ENCODE peak calls at places on chromosomes 11 and 22, in seven cellular contexts. V is HepG2, U is HCT116, C is K562, M is SK-N-SH, X is H1, I is GM12878. L is an unnamed sample.

GRCh38 chr11:10108901-10109665 is 184.9 kb downstream of the SBF2 start:
- DNase-seq in V (no peak), U (no peak), C (no peak), M (no peak), X (no peak), I (no peak), L (peak)

GRCh38 chr22:41917375-41917905 is 2.6 kb upstream of the SHISA8 start:
- DNase-seq in V (no peak), U (no peak), C (no peak), M (no peak), X (no peak), I (no peak), L (no peak)

GRCh38 chr11:111528557-111528956 is 12.0 kb upstream of the LAYN start:
- DNase-seq in V (no peak), U (no peak), C (no peak), M (no peak), X (no peak), I (no peak), L (no peak)

GRCh38 chr11:119419834-119420492 is 3.0 kb downstream of the THY1 start:
- DNase-seq in V (no peak), U (no peak), C (no peak), M (no peak), X (no peak), I (no peak), L (no peak)

GRCh38 chr22:47357086-47357485 is 594.6 kb downstream of the TBC1D22A start:
- DNase-seq in V (no peak), U (no peak), C (no peak), M (no peak), X (no peak), I (no peak), L (no peak)

GRCh38 chr22:40694409-40694808 is 15.1 kb downstream of the MCHR1 start:
- DNase-seq in V (no peak), U (no peak), C (no peak), M (no peak), X (no peak), I (no peak), L (no peak)

GRCh38 chr11:124758355-124759267 is 3.5 kb downstream of the ESAM start:
- DNase-seq in V (peak), U (peak), C (peak), M (peak), X (peak), I (no peak), L (peak)

GRCh38 chr11:33530824-33531223 is 169.8 kb downstream of the C11orf91 start:
- DNase-seq in V (no peak), U (no peak), C (no peak), M (no peak), X (no peak), I (no peak), L (no peak)

GRCh38 chr22:49417326-49417725 is 410.3 kb downstream of the BRD1 start:
- DNase-seq in V (no peak), U (no peak), C (no peak), M (no peak), X (no peak), I (no peak), L (no peak)

GRCh38 chr22:32482708-32483107 is 8.1 kb downstream of the FBXO7 start:
- DNase-seq in V (no peak), U (no peak), C (no peak), M (no peak), X (no peak), I (peak), L (no peak)

DNA sequence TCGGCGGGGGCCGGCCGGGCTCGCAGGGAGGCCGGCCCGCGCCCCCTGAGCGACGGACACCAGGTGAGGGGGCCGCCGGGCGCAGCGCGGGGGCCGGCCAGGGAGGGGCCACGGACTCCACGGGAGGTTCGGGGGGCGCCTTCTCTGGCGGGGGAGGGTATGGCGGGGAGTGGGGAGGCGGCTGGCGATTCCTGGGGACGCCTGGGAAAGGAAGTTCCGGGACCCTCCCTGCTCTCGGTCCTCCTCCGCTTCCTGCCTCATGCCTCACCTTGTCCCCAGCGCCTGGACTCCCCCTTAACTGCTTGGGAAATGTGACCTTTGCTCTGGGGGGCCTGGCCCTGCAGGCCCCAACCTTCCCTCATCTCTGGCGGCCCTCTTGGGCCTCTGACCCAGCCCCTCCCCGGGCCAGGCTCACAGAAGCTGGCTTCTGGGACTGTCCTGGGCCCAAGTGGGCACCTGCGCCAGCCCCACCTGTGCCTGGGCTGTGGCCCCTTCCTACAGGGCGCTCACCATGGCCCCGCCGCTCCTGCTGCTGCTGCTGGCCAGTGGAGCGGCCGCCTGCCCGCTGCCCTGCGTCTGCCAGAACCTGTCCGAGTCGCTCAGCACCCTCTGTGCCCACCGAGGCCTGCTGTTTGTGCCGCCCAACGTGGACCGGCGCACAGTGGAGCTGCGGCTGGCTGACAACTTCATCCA is 516 bp downstream of the LRFN4 start:
- DNase-seq in V (peak), U (no peak), C (no peak), M (peak), X (no peak), I (no peak), L (no peak)
- TF ChIP-seq MAX in V (no peak), U (peak), C (no peak), M (no peak), X (peak), I (no peak), L (no peak)

GRCh38 chr22:33871935-33872334 is 48.3 kb downstream of the LARGE1 start:
- DNase-seq in V (no peak), U (no peak), C (no peak), M (no peak), X (no peak), I (no peak), L (no peak)
- H3K9ac ChIP-seq in V (no peak), U (no peak), C (no peak), M (no peak), X (no peak), I (no peak), L (no peak)

GRCh38 chr22:36330127-36330526 is 57.6 kb downstream of the MYH9 start:
- DNase-seq in V (no peak), U (no peak), C (no peak), M (no peak), X (no peak), I (no peak), L (no peak)
- H3K4me2 ChIP-seq in V (no peak), U (peak), C (no peak), M (peak), X (peak), I (no peak), L (peak)

GRCh38 chr11:57429946-57430345 is 3.0 kb upstream of the SLC43A3 start:
- DNase-seq in V (no peak), U (no peak), C (no peak), M (no peak), X (no peak), I (no peak), L (no peak)

GRCh38 chr11:57432017-57432590 is 5.2 kb upstream of the SLC43A3 start:
- DNase-seq in V (no peak), U (no peak), C (no peak), M (no peak), X (no peak), I (no peak), L (no peak)

GRCh38 chr11:57428643-57429042 is 1.7 kb upstream of the SLC43A3 start:
- DNase-seq in V (no peak), U (no peak), C (no peak), M (no peak), X (no peak), I (no peak), L (no peak)

GRCh38 chr11:57432714-57433163 is 5.8 kb upstream of the SLC43A3 start:
- DNase-seq in V (no peak), U (no peak), C (peak), M (no peak), X (no peak), I (no peak), L (no peak)

DNA sequence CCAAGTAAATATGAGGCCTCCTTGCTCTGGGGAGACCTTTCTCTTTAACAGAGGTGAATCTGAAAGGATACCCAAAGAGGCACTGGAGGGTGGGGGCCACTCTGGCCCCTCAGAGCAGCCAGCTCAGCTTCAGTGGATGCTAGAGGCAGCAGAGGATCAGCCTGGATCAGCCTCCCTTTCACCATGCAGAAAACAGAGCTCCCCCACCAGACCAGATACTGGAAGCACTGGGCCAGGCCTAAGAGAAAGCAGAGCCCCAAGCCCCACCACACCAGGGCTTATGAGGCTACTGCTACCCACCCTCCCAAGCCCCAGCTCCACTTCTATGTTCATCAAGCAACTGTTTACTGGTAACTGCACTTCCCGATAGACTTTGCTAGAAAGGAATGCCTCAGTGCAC is 4.0 kb upstream of the SLC43A3 start:
- DNase-seq in V (no peak), U (no peak), C (no peak), M (no peak), X (no peak), I (no peak), L (no peak)
- TF ChIP-seq MAX in V (no peak), U (no peak), C (no peak), M (no peak), X (no peak), I (no peak), L (no peak)

GRCh38 chr22:24583972-24584790 is 8.7 kb downstream of the LRRC75B start:
- DNase-seq in V (no peak), U (no peak), C (no peak), M (no peak), X (no peak), I (no peak), L (no peak)
- H3K9ac ChIP-seq in V (peak), U (no peak), C (no peak), M (no peak), X (no peak), I (no peak), L (no peak)

GRCh38 chr11:47950396-47950795 is 30.0 kb upstream of the PTPRJ start:
- DNase-seq in V (no peak), U (no peak), C (no peak), M (no peak), X (no peak), I (peak), L (no peak)
- H3K4me2 ChIP-seq in V (no peak), U (no peak), C (no peak), M (no peak), X (no peak), I (no peak), L (no peak)

GRCh38 chr22:43200555-43200954 is 13.6 kb upstream of the TTLL12 start:
- DNase-seq in V (no peak), U (no peak), C (no peak), M (no peak), X (no peak), I (no peak), L (no peak)
- TF ChIP-seq MAX in V (no peak), U (no peak), C (no peak), M (no peak), X (no peak), I (no peak), L (no peak)

DNA sequence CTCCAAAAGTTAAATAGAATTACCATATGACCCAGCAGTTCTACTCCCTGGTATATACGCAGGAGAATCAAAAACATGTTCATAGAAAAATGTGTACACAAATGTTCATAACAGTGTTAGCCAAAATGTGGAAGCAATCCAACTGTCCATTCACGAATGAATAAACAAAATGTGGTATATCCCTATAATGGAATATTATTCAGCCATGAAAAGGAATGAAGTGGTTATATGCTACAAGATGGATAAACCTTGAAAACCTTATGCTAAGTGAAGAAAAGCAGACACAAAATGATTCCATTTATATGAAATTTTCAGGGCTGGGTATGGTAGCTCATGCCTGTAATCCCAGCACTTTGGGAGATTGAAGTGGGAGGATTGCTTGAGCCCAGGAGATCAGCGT is 16.1 kb downstream of the POLD4 start:
- DNase-seq in V (no peak), U (no peak), C (no peak), M (no peak), X (no peak), I (no peak), L (no peak)
- H3K9ac ChIP-seq in V (no peak), U (no peak), C (no peak), M (no peak), X (no peak), I (no peak), L (no peak)

GRCh38 chr11:28049338-28050216 is 58.4 kb downstream of the KIF18A start:
- DNase-seq in V (no peak), U (peak), C (no peak), M (no peak), X (no peak), I (no peak), L (peak)
- H3K4me2 ChIP-seq in V (no peak), U (peak), C (no peak), M (peak), X (no peak), I (no peak), L (peak)

GRCh38 chr22:18078329-18079041 is 695 bp downstream of the PEX26 start:
- DNase-seq in V (peak), U (no peak), C (peak), M (peak), X (no peak), I (no peak), L (peak)
- TF ChIP-seq MAX in V (peak), U (no peak), C (no peak), M (no peak), X (no peak), I (no peak), L (no peak)

L was measured in endothelial cell of umbilical vein.